ENCODE peak calls at places on chromosomes 5 and 9, in six cellular contexts. Q, F, A, B, E and D are unnamed samples.

GRCh38 chr9:2925016-2925415 is 81.1 kb upstream of the PUM3 start:
- DNase-seq in F (no peak), Q (no peak), B (no peak), E (no peak), A (no peak), D (no peak)

GRCh38 chr9:101566904-101567724 is 27.7 kb downstream of the PPP3R2 start:
- DNase-seq in Q (peak), B (peak), E (peak), F (peak), A (peak), D (no peak)

GRCh38 chr9:96006961-96007360 is 131.5 kb downstream of the ERCC6L2 start:
- DNase-seq in E (no peak), B (no peak), A (no peak), Q (no peak), F (no peak), D (no peak)

GRCh38 chr5:51273871-51274270 is 109.4 kb upstream of the ISL1 start:
- DNase-seq in B (no peak), E (no peak), Q (no peak), F (no peak), A (no peak), D (no peak)

GRCh38 chr9:93298498-93299417 is 114.8 kb downstream of the WNK2 start:
- DNase-seq in Q (peak), E (peak), A (no peak), F (no peak), B (no peak), D (no peak)

GRCh38 chr5:33557605-33558004 is 116.8 kb downstream of the TARS1 start:
- DNase-seq in A (no peak), B (no peak), F (no peak), E (no peak), Q (no peak), D (no peak)

GRCh38 chr9:96256800-96257199 is 45.2 kb downstream of the HSD17B3 start:
- DNase-seq in B (no peak), F (no peak), E (no peak), A (no peak), Q (no peak), D (no peak)

GRCh38 chr9:126470251-126470993 is 143.3 kb upstream of the LMX1B start:
- DNase-seq in F (no peak), B (no peak), E (peak), Q (no peak), A (no peak), D (no peak)

GRCh38 chr5:141778211-141778610 is 96.2 kb upstream of the ARAP3 start:
- DNase-seq in A (no peak), F (no peak), Q (peak), E (no peak), B (no peak), D (no peak)

GRCh38 chr5:140267559-140268018 is 35.3 kb downstream of the PFDN1 start:
- DNase-seq in B (no peak), F (no peak), A (no peak), Q (no peak), E (no peak), D (no peak)